ENCODE peak calls at places on chromosomes 5 and 9, in seven cellular contexts. One of them, this sample, is unnamed.

GRCh38 chr5:177359451-177359851 is 1.7 kb downstream of the RGS14 start:
- DNase-seq in fibroblast of the aortic adventitia: no peak
- DNase-seq in AG10803: no peak
- DNase-seq in breast epithelium: no peak
- DNase-seq in pancreas: peak; percentile 54
- DNase-seq in HCT116: no peak
- DNase-seq in astrocyte of the spinal cord: no peak
- DNase-seq in this sample: peak; percentile 45

GRCh38 chr9:129486496-129487306 is 134.2 kb downstream of the C9orf50 start:
- DNase-seq in fibroblast of the aortic adventitia: peak; percentile 90
- DNase-seq in AG10803: peak; percentile 67
- DNase-seq in breast epithelium: peak; percentile 91
- DNase-seq in pancreas: peak; percentile 62
- DNase-seq in HCT116: no peak
- DNase-seq in astrocyte of the spinal cord: peak; percentile 46
- DNase-seq in this sample: no peak

GRCh38 chr5:132184588-132184987 is 43.1 kb downstream of the P4HA2 start:
- DNase-seq in fibroblast of the aortic adventitia: no peak
- DNase-seq in AG10803: no peak
- DNase-seq in breast epithelium: no peak
- DNase-seq in pancreas: no peak
- DNase-seq in HCT116: peak; percentile 16
- DNase-seq in astrocyte of the spinal cord: no peak
- DNase-seq in this sample: no peak

GRCh38 chr5:135883441-135883840 is 12.2 kb downstream of the IL9 start:
- DNase-seq in fibroblast of the aortic adventitia: no peak
- DNase-seq in AG10803: no peak
- DNase-seq in breast epithelium: no peak
- DNase-seq in pancreas: no peak
- DNase-seq in HCT116: no peak
- DNase-seq in astrocyte of the spinal cord: no peak
- DNase-seq in this sample: no peak

GRCh38 chr9:136170291-136170901 is 34.5 kb downstream of the LHX3 start:
- DNase-seq in fibroblast of the aortic adventitia: peak; percentile 8
- DNase-seq in AG10803: no peak
- DNase-seq in breast epithelium: no peak
- DNase-seq in pancreas: peak; percentile 86
- DNase-seq in HCT116: no peak
- DNase-seq in astrocyte of the spinal cord: no peak
- DNase-seq in this sample: peak; percentile 61

GRCh38 chr5:151295801-151296477 is 7.6 kb downstream of the SLC36A3 start:
- DNase-seq in fibroblast of the aortic adventitia: no peak
- DNase-seq in AG10803: no peak
- DNase-seq in breast epithelium: no peak
- DNase-seq in pancreas: no peak
- DNase-seq in HCT116: no peak
- DNase-seq in astrocyte of the spinal cord: no peak
- DNase-seq in this sample: no peak

GRCh38 chr9:124812401-124813016 is 35.6 kb downstream of the OLFML2A start:
- DNase-seq in fibroblast of the aortic adventitia: peak; percentile 93
- DNase-seq in AG10803: peak; percentile 89
- DNase-seq in breast epithelium: no peak
- DNase-seq in pancreas: no peak
- DNase-seq in HCT116: peak; percentile 84
- DNase-seq in astrocyte of the spinal cord: peak; percentile 100
- DNase-seq in this sample: peak; percentile 51

GRCh38 chr9:3951266-3951665 is 348.6 kb downstream of the GLIS3 start:
- DNase-seq in fibroblast of the aortic adventitia: peak; percentile 60
- DNase-seq in AG10803: no peak
- DNase-seq in breast epithelium: no peak
- DNase-seq in pancreas: no peak
- DNase-seq in HCT116: no peak
- DNase-seq in astrocyte of the spinal cord: peak; percentile 64
- DNase-seq in this sample: no peak

GRCh38 chr5:62486672-62487071 is 74.1 kb downstream of the IPO11 start:
- DNase-seq in fibroblast of the aortic adventitia: no peak
- DNase-seq in AG10803: no peak
- DNase-seq in breast epithelium: no peak
- DNase-seq in pancreas: no peak
- DNase-seq in HCT116: no peak
- DNase-seq in astrocyte of the spinal cord: no peak
- DNase-seq in this sample: no peak

GRCh38 chr5:154086641-154087040 is 47.9 kb downstream of the MFAP3 start:
- DNase-seq in fibroblast of the aortic adventitia: peak; percentile 39
- DNase-seq in AG10803: peak; percentile 47
- DNase-seq in breast epithelium: no peak
- DNase-seq in pancreas: no peak
- DNase-seq in HCT116: no peak
- DNase-seq in astrocyte of the spinal cord: no peak
- DNase-seq in this sample: no peak

GRCh38 chr5:10596886-10597451 is 33.1 kb downstream of the ANKRD33B start:
- DNase-seq in fibroblast of the aortic adventitia: no peak
- DNase-seq in AG10803: no peak
- DNase-seq in breast epithelium: no peak
- DNase-seq in pancreas: no peak
- DNase-seq in HCT116: no peak
- DNase-seq in astrocyte of the spinal cord: no peak
- DNase-seq in this sample: no peak

GRCh38 chr9:34552606-34552981 is 29.8 kb upstream of the ENHO start:
- DNase-seq in fibroblast of the aortic adventitia: no peak
- DNase-seq in AG10803: no peak
- DNase-seq in breast epithelium: no peak
- DNase-seq in pancreas: peak; percentile 38
- DNase-seq in HCT116: no peak
- DNase-seq in astrocyte of the spinal cord: no peak
- DNase-seq in this sample: peak; percentile 26

GRCh38 chr5:67204821-67205220 is 8.2 kb upstream of the CD180 start:
- DNase-seq in fibroblast of the aortic adventitia: no peak
- DNase-seq in AG10803: no peak
- DNase-seq in breast epithelium: no peak
- DNase-seq in pancreas: no peak
- DNase-seq in HCT116: no peak
- DNase-seq in astrocyte of the spinal cord: no peak
- DNase-seq in this sample: no peak

GRCh38 chr5:66498791-66499207 is 97.4 kb upstream of the MAST4 start:
- DNase-seq in fibroblast of the aortic adventitia: peak; percentile 54
- DNase-seq in AG10803: peak; percentile 1
- DNase-seq in breast epithelium: no peak
- DNase-seq in pancreas: no peak
- DNase-seq in HCT116: no peak
- DNase-seq in astrocyte of the spinal cord: no peak
- DNase-seq in this sample: no peak

GRCh38 chr5:52800394-52801213 is 12.9 kb downstream of the ITGA1 start:
- DNase-seq in fibroblast of the aortic adventitia: peak; percentile 64
- DNase-seq in AG10803: peak; percentile 79
- DNase-seq in breast epithelium: peak; percentile 57
- DNase-seq in pancreas: peak; percentile 77
- DNase-seq in HCT116: no peak
- DNase-seq in astrocyte of the spinal cord: peak; percentile 81
- DNase-seq in this sample: peak; percentile 88

GRCh38 chr9:123365881-123366528 is 10.0 kb downstream of the CRB2 start:
- DNase-seq in fibroblast of the aortic adventitia: no peak
- DNase-seq in AG10803: no peak
- DNase-seq in breast epithelium: no peak
- DNase-seq in pancreas: peak; percentile 57
- DNase-seq in HCT116: no peak
- DNase-seq in astrocyte of the spinal cord: no peak
- DNase-seq in this sample: peak; percentile 76

DNA sequence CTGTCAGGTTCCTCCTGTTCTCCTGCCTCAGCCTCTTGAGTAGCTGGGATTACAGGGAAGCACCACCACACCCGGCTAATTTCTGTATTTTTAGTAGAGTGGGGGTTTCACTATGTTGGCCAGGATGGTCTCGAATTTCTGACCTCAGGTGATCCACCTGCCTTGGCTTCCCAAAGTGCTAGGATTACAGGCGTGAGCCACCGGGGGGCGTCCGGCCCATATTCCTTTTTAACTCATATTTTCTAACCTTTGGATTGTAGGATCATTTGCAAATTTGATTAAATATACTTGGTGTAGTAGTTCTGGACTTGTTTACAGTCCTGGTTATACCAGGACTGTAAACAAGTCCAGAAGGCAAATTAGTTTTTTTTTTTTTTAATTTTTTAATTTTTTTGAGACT is 4.3 kb downstream of the TCERG1 start:
- DNase-seq in fibroblast of the aortic adventitia: no peak
- DNase-seq in AG10803: no peak
- DNase-seq in breast epithelium: no peak
- DNase-seq in pancreas: no peak
- DNase-seq in HCT116: no peak
- DNase-seq in astrocyte of the spinal cord: no peak
- DNase-seq in this sample: no peak
- TF ChIP-seq CTCF in fibroblast of the aortic adventitia: peak; percentile 6
- TF ChIP-seq CTCF in AG10803: no peak
- TF ChIP-seq CTCF in breast epithelium: no peak
- TF ChIP-seq CTCF in pancreas: no peak
- TF ChIP-seq CTCF in HCT116: peak; percentile 54
- TF ChIP-seq CTCF in astrocyte of the spinal cord: peak; percentile 26
- TF ChIP-seq CTCF in this sample: no peak

DNA sequence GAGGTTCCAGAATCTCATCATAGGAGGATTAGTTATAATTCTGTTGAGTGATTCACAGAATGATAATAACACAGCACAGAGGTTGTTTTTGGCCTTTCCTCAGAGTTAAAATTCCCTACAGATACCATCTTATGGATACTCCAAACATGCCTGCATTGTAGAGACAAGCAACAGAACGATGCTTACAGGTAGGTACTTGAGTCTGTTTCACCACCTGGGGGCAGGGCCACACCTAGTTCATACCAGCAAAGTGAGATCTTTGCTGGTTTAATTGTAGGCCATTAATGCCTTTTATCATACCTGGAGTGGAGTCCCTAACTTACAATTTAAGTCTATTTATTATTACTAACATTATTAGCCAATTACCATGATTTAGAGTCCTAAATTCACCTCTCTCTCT is 416.5 kb upstream of the TLE4 start:
- DNase-seq in fibroblast of the aortic adventitia: no peak
- DNase-seq in AG10803: no peak
- DNase-seq in breast epithelium: no peak
- DNase-seq in pancreas: no peak
- DNase-seq in HCT116: no peak
- DNase-seq in astrocyte of the spinal cord: no peak
- DNase-seq in this sample: no peak
- TF ChIP-seq CTCF in fibroblast of the aortic adventitia: no peak
- TF ChIP-seq CTCF in AG10803: no peak
- TF ChIP-seq CTCF in breast epithelium: no peak
- TF ChIP-seq CTCF in pancreas: no peak
- TF ChIP-seq CTCF in HCT116: no peak
- TF ChIP-seq CTCF in astrocyte of the spinal cord: no peak
- TF ChIP-seq CTCF in this sample: no peak

DNA sequence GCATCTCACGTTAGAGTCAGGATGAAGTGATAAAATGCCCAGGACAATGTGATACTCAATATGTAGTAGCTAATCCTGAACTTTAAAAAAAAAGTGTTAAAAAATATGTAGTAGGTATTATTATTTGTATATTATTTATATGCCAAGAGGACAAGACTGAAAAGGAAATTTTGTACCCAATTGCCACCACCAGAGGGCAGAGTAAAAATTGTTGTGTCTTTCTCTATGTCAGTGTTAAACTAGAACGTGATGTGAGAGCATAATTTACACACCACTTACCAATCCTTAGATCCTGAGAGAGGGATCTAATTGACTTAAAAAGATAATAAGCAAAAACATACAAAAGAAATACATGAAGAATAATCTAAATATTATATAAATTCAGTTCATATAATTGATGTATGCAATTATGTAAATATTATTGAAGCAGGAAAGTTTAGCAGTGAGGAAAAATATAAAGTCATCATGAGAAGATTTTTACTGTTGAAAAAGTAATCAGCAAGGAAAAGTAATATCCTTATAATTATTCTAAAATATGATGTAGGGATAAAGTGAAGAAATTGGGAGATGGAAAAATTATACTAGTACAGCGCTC is 288.9 kb downstream of the RAB3C start:
- DNase-seq in fibroblast of the aortic adventitia: peak; percentile 54
- DNase-seq in AG10803: peak; percentile 32
- DNase-seq in breast epithelium: no peak
- DNase-seq in pancreas: no peak
- DNase-seq in HCT116: peak; percentile 28
- DNase-seq in astrocyte of the spinal cord: peak; percentile 49
- DNase-seq in this sample: no peak
- TF ChIP-seq CTCF in fibroblast of the aortic adventitia: peak; percentile 66
- TF ChIP-seq CTCF in AG10803: peak; percentile 74
- TF ChIP-seq CTCF in breast epithelium: peak; percentile 42
- TF ChIP-seq CTCF in pancreas: peak; percentile 21
- TF ChIP-seq CTCF in HCT116: peak; percentile 45
- TF ChIP-seq CTCF in astrocyte of the spinal cord: peak; percentile 71
- TF ChIP-seq CTCF in this sample: peak; percentile 70

GRCh38 chr9:121574771-121575519 is 75.3 kb upstream of the GGTA1 start:
- DNase-seq in fibroblast of the aortic adventitia: no peak
- DNase-seq in AG10803: no peak
- DNase-seq in breast epithelium: no peak
- DNase-seq in pancreas: no peak
- DNase-seq in HCT116: no peak
- DNase-seq in astrocyte of the spinal cord: no peak
- DNase-seq in this sample: no peak

GRCh38 chr9:121577201-121577600 is 74.2 kb upstream of the DAB2IP start:
- DNase-seq in fibroblast of the aortic adventitia: no peak
- DNase-seq in AG10803: no peak
- DNase-seq in breast epithelium: no peak
- DNase-seq in pancreas: no peak
- DNase-seq in HCT116: no peak
- DNase-seq in astrocyte of the spinal cord: no peak
- DNase-seq in this sample: no peak

GRCh38 chr9:121572581-121572980 is 72.9 kb upstream of the GGTA1 start:
- DNase-seq in fibroblast of the aortic adventitia: no peak
- DNase-seq in AG10803: no peak
- DNase-seq in breast epithelium: no peak
- DNase-seq in pancreas: no peak
- DNase-seq in HCT116: no peak
- DNase-seq in astrocyte of the spinal cord: no peak
- DNase-seq in this sample: no peak

GRCh38 chr9:121576281-121577075 is 75.0 kb upstream of the DAB2IP start:
- DNase-seq in fibroblast of the aortic adventitia: no peak
- DNase-seq in AG10803: no peak
- DNase-seq in breast epithelium: no peak
- DNase-seq in pancreas: no peak
- DNase-seq in HCT116: no peak
- DNase-seq in astrocyte of the spinal cord: no peak
- DNase-seq in this sample: no peak

DNA sequence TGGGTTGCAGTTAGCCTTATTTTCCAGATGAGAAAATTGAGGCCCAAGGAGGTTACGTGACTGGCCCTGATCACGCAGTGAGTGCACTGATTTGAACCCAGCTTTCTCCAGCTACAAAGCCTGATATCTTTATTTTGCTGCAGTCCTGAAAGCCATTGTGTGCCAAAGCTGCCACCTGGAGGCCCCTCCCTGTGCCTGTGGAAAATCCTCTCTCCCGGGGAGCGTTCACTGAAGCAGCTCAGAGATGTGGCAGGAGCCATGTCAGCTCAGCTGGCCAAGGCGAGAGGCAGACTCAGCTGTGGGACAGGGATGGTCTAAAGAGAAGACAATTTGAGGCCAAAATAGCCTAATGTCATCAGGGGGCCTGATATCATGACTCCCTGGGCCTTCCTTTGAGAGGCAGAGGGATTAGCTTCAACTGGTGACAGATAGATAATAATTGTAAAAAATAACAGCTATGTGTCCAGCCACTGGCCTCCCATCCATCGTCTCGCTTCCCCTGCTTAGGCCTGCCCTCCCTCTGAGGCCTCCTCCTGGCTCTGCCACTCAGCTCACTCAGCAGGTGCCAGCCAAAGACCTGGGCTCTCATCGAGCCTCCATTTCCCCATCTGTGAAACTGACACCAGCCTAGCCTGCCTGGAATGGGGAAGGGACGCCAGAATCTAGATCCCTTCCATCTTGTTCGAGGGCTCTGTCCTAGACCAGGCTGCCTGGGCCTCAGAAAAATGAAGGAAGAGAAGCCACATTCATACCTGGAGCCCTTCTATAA is 74.3 kb upstream of the GGTA1 start:
- DNase-seq in fibroblast of the aortic adventitia: no peak
- DNase-seq in AG10803: no peak
- DNase-seq in breast epithelium: no peak
- DNase-seq in pancreas: no peak
- DNase-seq in HCT116: no peak
- DNase-seq in astrocyte of the spinal cord: no peak
- DNase-seq in this sample: no peak
- TF ChIP-seq CTCF in fibroblast of the aortic adventitia: no peak
- TF ChIP-seq CTCF in AG10803: no peak
- TF ChIP-seq CTCF in breast epithelium: no peak
- TF ChIP-seq CTCF in pancreas: no peak
- TF ChIP-seq CTCF in HCT116: no peak
- TF ChIP-seq CTCF in astrocyte of the spinal cord: no peak
- TF ChIP-seq CTCF in this sample: no peak

This sample was measured in left lung.